ENCODE peak calls at places on chromosomes 2 and 18, in seven cellular contexts. K is upper lobe of right lung; D is upper lobe of left lung; B is right cardiac atrium; L is naive thymus-derived CD4-positive, alpha-beta T cell; E is fibroblast of lung; U is stomach. V is an unnamed sample.

GRCh38 chr2:174326880-174327558 is 7.7 kb upstream of the SP9 start:
- DNase-seq in U (no peak), D (peak; percentile 73), K (no peak), E (no peak), B (no peak), L (no peak), V (no peak)

GRCh38 chr2:118202707-118203303 is 114.5 kb downstream of the INSIG2 start:
- DNase-seq in E (peak; percentile 29), U (no peak), L (peak; percentile 34), K (peak; percentile 63), D (no peak), B (no peak), V (peak; percentile 58)

GRCh38 chr2:29238497-29238896 is 123.3 kb downstream of the CLIP4 start:
- DNase-seq in E (no peak), L (no peak), D (no peak), U (no peak), B (no peak), K (peak; percentile 52), V (no peak)

GRCh38 chr2:12765203-12765602 is 48.5 kb downstream of the TRIB2 start:
- DNase-seq in U (no peak), K (no peak), L (no peak), E (peak; percentile 70), D (no peak), B (no peak), V (no peak)

GRCh38 chr2:1605102-1605501 is 139.2 kb downstream of the PXDN start:
- DNase-seq in E (peak; percentile 67), U (no peak), K (peak; percentile 64), D (peak; percentile 67), L (no peak), B (peak; percentile 86), V (no peak)

GRCh38 chr2:223648755-223649154 is 46.6 kb upstream of the SCG2 start:
- DNase-seq in K (no peak), U (no peak), B (no peak), E (no peak), D (no peak), L (no peak), V (no peak)

GRCh38 chr2:24365051-24365450 is 4.7 kb upstream of the ITSN2 start:
- DNase-seq in B (peak; percentile 94), E (no peak), L (no peak), U (peak; percentile 90), D (peak; percentile 21), K (peak; percentile 94), V (no peak)

GRCh38 chr18:59502222-59502898 is 143.3 kb upstream of the LMAN1 start:
- DNase-seq in B (peak; percentile 59), U (no peak), K (no peak), L (no peak), D (peak; percentile 5), E (peak; percentile 88), V (peak; percentile 29)

GRCh38 chr2:176636376-176636775 is 367.1 kb downstream of the MTX2 start:
- DNase-seq in U (no peak), B (no peak), K (no peak), L (no peak), E (no peak), D (no peak), V (no peak)

GRCh38 chr2:234306426-234307173 is 190.3 kb downstream of the ARL4C start:
- DNase-seq in U (no peak), D (no peak), L (no peak), B (no peak), K (no peak), E (no peak), V (no peak)

GRCh38 chr2:46163804-46164569 is 133.2 kb upstream of the EPAS1 start:
- DNase-seq in B (no peak), U (no peak), E (peak; percentile 67), K (no peak), L (no peak), D (no peak), V (peak; percentile 92)

GRCh38 chr18:63940008-63940407 is 9.1 kb upstream of the HMSD start:
- DNase-seq in U (no peak), L (no peak), B (no peak), D (no peak), E (no peak), K (no peak), V (no peak)

GRCh38 chr2:217812170-217812569 is 190.6 kb downstream of the TNS1 start:
- DNase-seq in K (no peak), B (no peak), U (no peak), E (no peak), L (no peak), D (no peak), V (no peak)

GRCh38 chr2:11811036-11811654 is 64.7 kb downstream of the LPIN1 start:
- DNase-seq in E (no peak), L (no peak), K (no peak), U (no peak), B (no peak), D (no peak), V (no peak)

GRCh38 chr2:240462704-240463273 is 27.3 kb downstream of the GPC1 start:
- DNase-seq in D (peak; percentile 66), L (no peak), E (no peak), B (peak; percentile 37), K (peak; percentile 52), U (no peak), V (no peak)

GRCh38 chr2:58688813-58689212 is 447.7 kb upstream of the FANCL start:
- DNase-seq in E (no peak), K (no peak), B (no peak), D (no peak), L (no peak), U (no peak), V (no peak)

GRCh38 chr2:209901187-209901586 is 101.3 kb upstream of the RPE start:
- DNase-seq in L (no peak), D (no peak), E (no peak), K (no peak), B (no peak), U (no peak), V (no peak)

GRCh38 chr2:86786001-86786536 is 4.6 kb downstream of the CD8A start:
- DNase-seq in K (no peak), U (no peak), B (no peak), L (no peak), D (no peak), E (no peak), V (no peak)

GRCh38 chr2:74503506-74504475 is 3.7 kb downstream of the PCGF1 start:
- DNase-seq in E (no peak), K (no peak), U (peak; percentile 33), B (no peak), D (peak; percentile 51), L (no peak), V (no peak)

GRCh38 chr2:129765326-129766158 is 213.9 kb upstream of the RAB6C start:
- DNase-seq in B (no peak), U (no peak), L (no peak), E (no peak), D (no peak), K (no peak), V (no peak)
- H3K4me1 ChIP-seq in B (no peaks in the 10 kb centered on the region), U (no peaks in the 10 kb centered on the region), L (no peaks in the 10 kb centered on the region), E (no peaks in the 10 kb centered on the region), D (no peaks in the 10 kb centered on the region), K (no peaks in the 10 kb centered on the region), V (no peaks in the 10 kb centered on the region)

DNA sequence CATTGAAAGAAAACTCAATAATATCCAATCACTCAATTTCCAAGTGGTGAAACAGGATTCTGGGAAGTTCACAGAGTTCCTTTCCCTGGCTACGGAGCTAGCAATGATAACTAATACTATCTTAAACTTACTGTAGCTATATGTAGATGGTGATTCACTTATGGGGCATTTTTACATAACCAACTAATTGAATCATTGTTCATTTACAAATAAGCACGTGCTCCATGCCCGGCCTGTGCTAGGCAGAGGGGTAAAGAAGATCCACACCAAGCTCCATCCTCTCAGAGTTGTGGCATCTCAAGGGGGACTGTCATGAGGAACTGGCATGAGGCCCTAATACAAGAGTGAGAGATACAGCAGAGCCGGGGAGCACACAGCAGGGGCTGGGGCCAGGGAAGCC is 176.3 kb downstream of the ANKRD30B start:
- DNase-seq in E (no peak), D (no peak), K (no peak), L (no peak), B (no peak), U (no peak), V (no peak)
- H3K9me3 ChIP-seq in E (no peaks in the 10 kb centered on the region), D (no peaks in the 10 kb centered on the region), K (no peaks in the 10 kb centered on the region), L (no peaks in the 10 kb centered on the region), B (no peaks in the 10 kb centered on the region), U (no peaks in the 10 kb centered on the region), V (no peaks in the 10 kb centered on the region)

DNA sequence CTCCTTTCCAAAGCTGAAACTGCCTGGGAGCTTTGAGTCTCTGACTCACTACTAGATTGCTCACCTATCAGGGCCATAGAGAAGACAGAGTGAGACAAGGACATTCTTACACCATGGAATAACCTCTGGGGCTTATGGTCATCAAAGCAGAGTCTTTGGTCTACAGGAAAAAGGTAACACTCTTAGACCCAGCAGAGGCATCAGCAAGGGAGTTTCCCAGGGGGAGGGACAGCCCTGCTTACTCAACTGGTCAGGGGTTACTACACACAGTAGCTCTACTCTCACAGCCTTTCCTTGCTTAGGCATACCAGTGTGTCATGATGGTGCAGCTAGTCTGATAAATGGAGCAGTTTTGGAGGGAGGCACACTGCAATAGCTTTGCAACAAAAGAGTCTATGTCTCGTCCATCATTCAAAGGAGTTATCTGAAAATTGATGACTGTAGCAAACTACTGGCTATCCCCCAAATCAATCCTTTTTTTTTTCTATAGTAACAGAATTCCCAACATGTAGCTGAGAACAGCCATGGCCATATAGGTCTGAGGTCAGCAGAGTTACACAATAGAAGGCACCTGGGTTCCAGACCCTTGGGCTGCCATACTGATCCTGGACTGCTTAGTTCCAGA is 22.4 kb upstream of the CD28 start:
- DNase-seq in B (no peak), E (peak; percentile 97), K (no peak), L (no peak), U (no peak), D (no peak), V (peak; percentile 72)
- H3K4me1 ChIP-seq in B (peaks cover 22% of the 10 kb centered on the region), E (peaks cover 38% of the 10 kb centered on the region), K (peaks cover 69% of the 10 kb centered on the region), L (peaks cover 18% of the 10 kb centered on the region), U (peaks cover 45% of the 10 kb centered on the region), D (peaks cover 67% of the 10 kb centered on the region), V (peaks cover 54% of the 10 kb centered on the region)

DNA sequence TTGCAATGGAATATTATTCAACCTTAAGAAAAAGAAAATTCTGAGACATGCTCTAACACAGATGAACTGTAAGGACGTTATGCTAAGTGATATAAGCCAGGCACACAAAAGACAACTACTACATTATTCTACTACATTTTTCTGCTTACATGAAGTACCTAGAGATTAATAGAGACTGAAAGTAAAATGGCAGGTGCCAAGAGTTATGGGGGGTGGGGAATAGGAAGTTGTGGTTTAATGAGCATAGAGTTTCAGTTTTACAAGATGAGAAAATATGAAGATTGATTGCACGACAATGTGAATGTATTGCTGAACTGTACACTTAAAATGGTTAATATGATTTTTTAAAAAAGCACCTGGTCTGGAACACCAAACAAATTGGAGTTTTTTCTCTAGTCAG is 1231.6 kb upstream of the DDX18 start:
- DNase-seq in E (no peak), U (no peak), D (no peak), K (no peak), B (no peak), L (no peak), V (no peak)
- H3K9me3 ChIP-seq in E (no peaks in the 10 kb centered on the region), U (no peaks in the 10 kb centered on the region), D (no peaks in the 10 kb centered on the region), K (no peaks in the 10 kb centered on the region), B (no peaks in the 10 kb centered on the region), L (no peaks in the 10 kb centered on the region), V (no peaks in the 10 kb centered on the region)

GRCh38 chr2:236956641-236957040 is 129.0 kb upstream of the COPS8 start:
- DNase-seq in K (no peak), D (no peak), B (no peak), E (no peak), L (no peak), U (no peak), V (no peak)
- H3K4me1 ChIP-seq in K (no peaks in the 10 kb centered on the region), D (no peaks in the 10 kb centered on the region), B (no peaks in the 10 kb centered on the region), E (no peaks in the 10 kb centered on the region), L (no peaks in the 10 kb centered on the region), U (no peaks in the 10 kb centered on the region), V (peaks cover 28% of the 10 kb centered on the region)

GRCh38 chr2:183799761-183800160 is 675.5 kb downstream of the NUP35 start:
- DNase-seq in L (no peak), D (no peak), U (no peak), E (no peak), K (no peak), B (no peak), V (no peak)
- H3K9me3 ChIP-seq in L (peaks cover 3% of the 10 kb centered on the region), D (no peaks in the 10 kb centered on the region), U (no peaks in the 10 kb centered on the region), E (no peaks in the 10 kb centered on the region), K (no peaks in the 10 kb centered on the region), B (no peaks in the 10 kb centered on the region), V (no peaks in the 10 kb centered on the region)

V was measured in Caco-2.